ENCODE peak calls at places on chromosomes 7 and 10, in seven cellular contexts. One of them, this sample, is unnamed.

GRCh38 chr10:74255800-74256422 is 104.9 kb downstream of the ADK start:
- DNase-seq in AG09309: no peak
- DNase-seq in psoas muscle: no peak
- DNase-seq in gastrocnemius medialis: no peak
- DNase-seq in AG10803: no peak
- DNase-seq in stomach: no peak
- DNase-seq in osteocyte: no peak
- DNase-seq in this sample: no peak

GRCh38 chr10:51204691-51205090 is 130.4 kb downstream of the PRKG1 start:
- DNase-seq in AG09309: no peak
- DNase-seq in psoas muscle: no peak
- DNase-seq in gastrocnemius medialis: no peak
- DNase-seq in AG10803: no peak
- DNase-seq in stomach: no peak
- DNase-seq in osteocyte: no peak
- DNase-seq in this sample: no peak

GRCh38 chr7:16668049-16668858 is 22.3 kb downstream of the BZW2 start:
- DNase-seq in AG09309: peak; percentile 100
- DNase-seq in psoas muscle: peak; percentile 70
- DNase-seq in gastrocnemius medialis: peak; percentile 59
- DNase-seq in AG10803: peak; percentile 99
- DNase-seq in stomach: peak; percentile 71
- DNase-seq in osteocyte: no peak
- DNase-seq in this sample: peak; percentile 96

GRCh38 chr10:88065384-88066049 is 202.1 kb downstream of the PTEN start:
- DNase-seq in AG09309: no peak
- DNase-seq in psoas muscle: no peak
- DNase-seq in gastrocnemius medialis: no peak
- DNase-seq in AG10803: peak; percentile 14
- DNase-seq in stomach: no peak
- DNase-seq in osteocyte: no peak
- DNase-seq in this sample: no peak

GRCh38 chr10:5413012-5413938 is 918 bp downstream of the NET1 start:
- DNase-seq in AG09309: no peak
- DNase-seq in psoas muscle: no peak
- DNase-seq in gastrocnemius medialis: no peak
- DNase-seq in AG10803: peak; percentile 43
- DNase-seq in stomach: no peak
- DNase-seq in osteocyte: no peak
- DNase-seq in this sample: no peak

GRCh38 chr7:29099896-29100847 is 46.2 kb downstream of the CPVL start:
- DNase-seq in AG09309: no peak
- DNase-seq in psoas muscle: no peak
- DNase-seq in gastrocnemius medialis: no peak
- DNase-seq in AG10803: no peak
- DNase-seq in stomach: no peak
- DNase-seq in osteocyte: no peak
- DNase-seq in this sample: no peak

GRCh38 chr7:141201145-141201885 is 127.5 kb downstream of the TMEM178B start:
- DNase-seq in AG09309: no peak
- DNase-seq in psoas muscle: no peak
- DNase-seq in gastrocnemius medialis: no peak
- DNase-seq in AG10803: no peak
- DNase-seq in stomach: no peak
- DNase-seq in osteocyte: no peak
- DNase-seq in this sample: no peak

GRCh38 chr7:116162992-116163391 is 47.3 kb upstream of the TES start:
- DNase-seq in AG09309: no peak
- DNase-seq in psoas muscle: no peak
- DNase-seq in gastrocnemius medialis: no peak
- DNase-seq in AG10803: no peak
- DNase-seq in stomach: no peak
- DNase-seq in osteocyte: no peak
- DNase-seq in this sample: no peak

GRCh38 chr10:92381543-92381954 is 90.6 kb downstream of the MARCHF5 start:
- DNase-seq in AG09309: no peak
- DNase-seq in psoas muscle: no peak
- DNase-seq in gastrocnemius medialis: no peak
- DNase-seq in AG10803: no peak
- DNase-seq in stomach: no peak
- DNase-seq in osteocyte: no peak
- DNase-seq in this sample: no peak

GRCh38 chr7:44617225-44617885 is 10.9 kb downstream of the OGDH start:
- DNase-seq in AG09309: peak; percentile 29
- DNase-seq in psoas muscle: no peak
- DNase-seq in gastrocnemius medialis: no peak
- DNase-seq in AG10803: peak; percentile 69
- DNase-seq in stomach: no peak
- DNase-seq in osteocyte: no peak
- DNase-seq in this sample: no peak

GRCh38 chr10:52440612-52441285 is 126.7 kb downstream of the DKK1 start:
- DNase-seq in AG09309: no peak
- DNase-seq in psoas muscle: no peak
- DNase-seq in gastrocnemius medialis: no peak
- DNase-seq in AG10803: no peak
- DNase-seq in stomach: no peak
- DNase-seq in osteocyte: no peak
- DNase-seq in this sample: no peak

GRCh38 chr10:73908853-73909611 is 1.9 kb upstream of the PLAU start:
- DNase-seq in AG09309: peak; percentile 64
- DNase-seq in psoas muscle: no peak
- DNase-seq in gastrocnemius medialis: peak; percentile 32
- DNase-seq in AG10803: peak; percentile 93
- DNase-seq in stomach: no peak
- DNase-seq in osteocyte: no peak
- DNase-seq in this sample: peak; percentile 96

GRCh38 chr7:121132940-121133339 is 144.4 kb downstream of the CPED1 start:
- DNase-seq in AG09309: no peak
- DNase-seq in psoas muscle: no peak
- DNase-seq in gastrocnemius medialis: no peak
- DNase-seq in AG10803: no peak
- DNase-seq in stomach: no peak
- DNase-seq in osteocyte: no peak
- DNase-seq in this sample: no peak

GRCh38 chr10:47079177-47079580 is 168.0 kb downstream of the PTPN20 start:
- DNase-seq in AG09309: no peak
- DNase-seq in psoas muscle: no peak
- DNase-seq in gastrocnemius medialis: no peak
- DNase-seq in AG10803: no peak
- DNase-seq in stomach: no peak
- DNase-seq in osteocyte: peak; percentile 3
- DNase-seq in this sample: no peak

GRCh38 chr10:60197206-60197605 is 192.5 kb downstream of the ANK3 start:
- DNase-seq in AG09309: no peak
- DNase-seq in psoas muscle: no peak
- DNase-seq in gastrocnemius medialis: no peak
- DNase-seq in AG10803: no peak
- DNase-seq in stomach: no peak
- DNase-seq in osteocyte: no peak
- DNase-seq in this sample: no peak

GRCh38 chr10:75100764-75101291 is 10.6 kb upstream of the SAMD8 start:
- DNase-seq in AG09309: no peak
- DNase-seq in psoas muscle: no peak
- DNase-seq in gastrocnemius medialis: no peak
- DNase-seq in AG10803: no peak
- DNase-seq in stomach: no peak
- DNase-seq in osteocyte: no peak
- DNase-seq in this sample: no peak

GRCh38 chr10:88557659-88558058 is 25.5 kb downstream of the RNLS start:
- DNase-seq in AG09309: peak; percentile 49
- DNase-seq in psoas muscle: no peak
- DNase-seq in gastrocnemius medialis: no peak
- DNase-seq in AG10803: peak; percentile 59
- DNase-seq in stomach: no peak
- DNase-seq in osteocyte: no peak
- DNase-seq in this sample: no peak

GRCh38 chr7:157409753-157410727 is 73.2 kb downstream of the DNAJB6 start:
- DNase-seq in AG09309: no peak
- DNase-seq in psoas muscle: no peak
- DNase-seq in gastrocnemius medialis: no peak
- DNase-seq in AG10803: no peak
- DNase-seq in stomach: no peak
- DNase-seq in osteocyte: peak; percentile 82
- DNase-seq in this sample: no peak

GRCh38 chr7:26078437-26079362 is 73.3 kb upstream of the NFE2L3 start:
- DNase-seq in AG09309: no peak
- DNase-seq in psoas muscle: peak; percentile 56
- DNase-seq in gastrocnemius medialis: peak; percentile 14
- DNase-seq in AG10803: peak; percentile 3
- DNase-seq in stomach: peak; percentile 65
- DNase-seq in osteocyte: no peak
- DNase-seq in this sample: no peak

GRCh38 chr10:69360485-69361302 is 56.0 kb downstream of the TACR2 start:
- DNase-seq in AG09309: peak; percentile 62
- DNase-seq in psoas muscle: peak; percentile 80
- DNase-seq in gastrocnemius medialis: peak; percentile 80
- DNase-seq in AG10803: peak; percentile 84
- DNase-seq in stomach: peak; percentile 94
- DNase-seq in osteocyte: no peak
- DNase-seq in this sample: peak; percentile 59

GRCh38 chr10:98013122-98013521 is 17.3 kb downstream of the CRTAC1 start:
- DNase-seq in AG09309: no peak
- DNase-seq in psoas muscle: no peak
- DNase-seq in gastrocnemius medialis: no peak
- DNase-seq in AG10803: no peak
- DNase-seq in stomach: no peak
- DNase-seq in osteocyte: no peak
- DNase-seq in this sample: no peak
- TF ChIP-seq CTCF in AG09309: no peak
- TF ChIP-seq CTCF in psoas muscle: no peak
- TF ChIP-seq CTCF in gastrocnemius medialis: no peak
- TF ChIP-seq CTCF in AG10803: no peak
- TF ChIP-seq CTCF in stomach: no peak
- TF ChIP-seq CTCF in osteocyte: no peak
- TF ChIP-seq CTCF in this sample: no peak

GRCh38 chr10:120318862-120319261 is 138.2 kb upstream of the PLPP4 start:
- DNase-seq in AG09309: no peak
- DNase-seq in psoas muscle: no peak
- DNase-seq in gastrocnemius medialis: no peak
- DNase-seq in AG10803: peak; percentile 14
- DNase-seq in stomach: no peak
- DNase-seq in osteocyte: no peak
- DNase-seq in this sample: no peak
- TF ChIP-seq CTCF in AG09309: no peak
- TF ChIP-seq CTCF in psoas muscle: no peak
- TF ChIP-seq CTCF in gastrocnemius medialis: no peak
- TF ChIP-seq CTCF in AG10803: no peak
- TF ChIP-seq CTCF in stomach: no peak
- TF ChIP-seq CTCF in osteocyte: no peak
- TF ChIP-seq CTCF in this sample: no peak

GRCh38 chr10:118002581-118002980 is 44.2 kb downstream of the RAB11FIP2 start:
- DNase-seq in AG09309: peak; percentile 14
- DNase-seq in psoas muscle: no peak
- DNase-seq in gastrocnemius medialis: no peak
- DNase-seq in AG10803: peak; percentile 64
- DNase-seq in stomach: no peak
- DNase-seq in osteocyte: no peak
- DNase-seq in this sample: no peak
- TF ChIP-seq CTCF in AG09309: no peak
- TF ChIP-seq CTCF in psoas muscle: no peak
- TF ChIP-seq CTCF in gastrocnemius medialis: no peak
- TF ChIP-seq CTCF in AG10803: no peak
- TF ChIP-seq CTCF in stomach: no peak
- TF ChIP-seq CTCF in osteocyte: no peak
- TF ChIP-seq CTCF in this sample: no peak

GRCh38 chr10:29142516-29143314 is 146.2 kb upstream of the LYZL1 start:
- DNase-seq in AG09309: no peak
- DNase-seq in psoas muscle: no peak
- DNase-seq in gastrocnemius medialis: no peak
- DNase-seq in AG10803: no peak
- DNase-seq in stomach: no peak
- DNase-seq in osteocyte: peak; percentile 81
- DNase-seq in this sample: no peak
- TF ChIP-seq CTCF in AG09309: no peak
- TF ChIP-seq CTCF in psoas muscle: no peak
- TF ChIP-seq CTCF in gastrocnemius medialis: no peak
- TF ChIP-seq CTCF in AG10803: peak; percentile 4
- TF ChIP-seq CTCF in stomach: no peak
- TF ChIP-seq CTCF in osteocyte: no peak
- TF ChIP-seq CTCF in this sample: no peak

GRCh38 chr7:151990567-151990966 is 34.3 kb downstream of the GALNTL5 start:
- DNase-seq in AG09309: no peak
- DNase-seq in psoas muscle: no peak
- DNase-seq in gastrocnemius medialis: no peak
- DNase-seq in AG10803: no peak
- DNase-seq in stomach: no peak
- DNase-seq in osteocyte: no peak
- DNase-seq in this sample: no peak

GRCh38 chr7:151987748-151988529 is 31.7 kb downstream of the GALNTL5 start:
- DNase-seq in AG09309: no peak
- DNase-seq in psoas muscle: peak; percentile 31
- DNase-seq in gastrocnemius medialis: no peak
- DNase-seq in AG10803: peak; percentile 62
- DNase-seq in stomach: no peak
- DNase-seq in osteocyte: no peak
- DNase-seq in this sample: no peak

GRCh38 chr7:151993977-151994676 is 31.3 kb upstream of the GALNT11 start:
- DNase-seq in AG09309: no peak
- DNase-seq in psoas muscle: no peak
- DNase-seq in gastrocnemius medialis: no peak
- DNase-seq in AG10803: no peak
- DNase-seq in stomach: no peak
- DNase-seq in osteocyte: no peak
- DNase-seq in this sample: no peak

GRCh38 chr7:151992375-151992774 is 33.1 kb upstream of the GALNT11 start:
- DNase-seq in AG09309: no peak
- DNase-seq in psoas muscle: peak; percentile 48
- DNase-seq in gastrocnemius medialis: peak; percentile 22
- DNase-seq in AG10803: no peak
- DNase-seq in stomach: peak; percentile 58
- DNase-seq in osteocyte: no peak
- DNase-seq in this sample: no peak
- TF ChIP-seq CTCF in AG09309: peak; percentile 11
- TF ChIP-seq CTCF in psoas muscle: peak; percentile 6
- TF ChIP-seq CTCF in gastrocnemius medialis: no peak
- TF ChIP-seq CTCF in AG10803: no peak
- TF ChIP-seq CTCF in stomach: peak; percentile 12
- TF ChIP-seq CTCF in osteocyte: peak; percentile 27
- TF ChIP-seq CTCF in this sample: no peak

DNA sequence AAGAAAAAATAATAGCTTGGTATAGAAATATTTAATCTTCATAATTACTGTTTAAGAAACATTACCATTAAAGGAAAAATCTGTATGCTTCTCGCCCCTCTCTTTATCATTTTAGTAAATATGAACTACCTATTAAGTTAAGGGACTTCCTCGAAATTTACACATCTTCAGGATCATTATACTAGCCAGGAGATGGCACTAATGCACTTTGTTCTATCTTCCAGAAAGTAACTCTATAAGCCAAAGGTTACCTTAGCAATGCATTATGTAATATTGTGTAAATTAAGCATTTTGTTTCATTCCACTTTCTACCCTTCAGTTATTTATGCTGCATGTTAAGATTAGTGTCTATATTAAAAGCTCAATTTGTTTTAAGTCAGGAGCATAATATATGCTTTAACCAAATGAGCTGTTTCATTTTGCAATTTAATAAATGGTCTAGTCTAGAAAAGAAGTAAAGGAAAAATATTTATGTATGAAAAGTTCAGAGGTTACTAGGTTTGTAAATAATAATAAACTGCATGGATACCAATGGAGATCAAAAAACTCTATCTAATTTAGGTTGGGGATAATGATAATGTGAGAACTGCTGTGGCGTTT is 128.4 kb downstream of the ANKRD7 start:
- DNase-seq in AG09309: no peak
- DNase-seq in psoas muscle: no peak
- DNase-seq in gastrocnemius medialis: no peak
- DNase-seq in AG10803: no peak
- DNase-seq in stomach: no peak
- DNase-seq in osteocyte: no peak
- DNase-seq in this sample: no peak
- TF ChIP-seq CTCF in AG09309: no peak
- TF ChIP-seq CTCF in psoas muscle: peak; percentile 43
- TF ChIP-seq CTCF in gastrocnemius medialis: no peak
- TF ChIP-seq CTCF in AG10803: no peak
- TF ChIP-seq CTCF in stomach: no peak
- TF ChIP-seq CTCF in osteocyte: peak; percentile 64
- TF ChIP-seq CTCF in this sample: no peak

This sample was measured in AG09319.